ENCODE peak calls at places on chromosomes 6 and 20, in four cellular contexts. G, S, T and D are unnamed samples.

GRCh38 chr6:56065408-56065807 is 182.0 kb downstream of the COL21A1 start:
- DNase-seq in S (no peak), T (no peak), G (no peak), D (no peak)

GRCh38 chr20:47502271-47502730 is 614 bp downstream of the NCOA3 start:
- DNase-seq in G (no peak), T (no peak), S (peak), D (peak)

GRCh38 chr6:158797331-158798202 is 21.6 kb downstream of the EZR start:
- DNase-seq in S (no peak), T (no peak), G (peak), D (peak)

GRCh38 chr6:14476793-14477531 is 359.4 kb downstream of the CD83 start:
- DNase-seq in G (peak), S (no peak), T (peak), D (peak)

GRCh38 chr6:44917430-44917829 is 410.7 kb upstream of the RUNX2 start:
- DNase-seq in T (no peak), G (no peak), S (peak), D (no peak)

GRCh38 chr6:163113358-163113962 is 301.1 kb upstream of the QKI start:
- DNase-seq in T (no peak), S (no peak), G (no peak), D (no peak)

GRCh38 chr6:136158971-136159370 is 91.1 kb downstream of the MTFR2 start:
- DNase-seq in T (no peak), G (no peak), S (no peak), D (no peak)

GRCh38 chr20:34579191-34579661 is 20.7 kb downstream of the MAP1LC3A start:
- DNase-seq in G (peak), S (peak), T (peak), D (peak)

GRCh38 chr20:59993736-59994484 is 35.7 kb downstream of the CDH26 start:
- DNase-seq in T (no peak), G (no peak), S (no peak), D (no peak)

GRCh38 chr6:46989384-46989783 is 52.7 kb downstream of the ADGRF1 start:
- DNase-seq in S (no peak), T (no peak), G (no peak), D (no peak)

GRCh38 chr20:31403886-31404285 is 2.1 kb downstream of the DEFB121 start:
- DNase-seq in G (no peak), S (no peak), T (no peak), D (no peak)

GRCh38 chr6:37615564-37616340 is 81.9 kb downstream of the MDGA1 start:
- DNase-seq in T (no peak), S (peak), G (no peak), D (peak)

GRCh38 chr20:51767867-51768758 is at the start of gene ATP9A:
- DNase-seq in T (no peak), S (peak), G (peak), D (peak)

GRCh38 chr6:143394351-143394750 is 56.1 kb downstream of the ADAT2 start:
- DNase-seq in G (peak), S (no peak), T (no peak), D (peak)

GRCh38 chr6:42783177-42783875 is 1.5 kb downstream of the BICRAL start:
- DNase-seq in T (peak), S (peak), G (peak), D (peak)

GRCh38 chr20:53984781-53985518 is 85.4 kb downstream of the BCAS1 start:
- DNase-seq in S (no peak), G (no peak), T (no peak), D (peak)

GRCh38 chr6:41940759-41941279 is 789 bp downstream of the CCND3 start:
- DNase-seq in T (peak), G (peak), S (peak), D (peak)

GRCh38 chr20:44597930-44598329 is 15.6 kb downstream of the PKIG start:
- DNase-seq in T (no peak), G (peak), S (no peak), D (no peak)

GRCh38 chr6:127459231-127459641 is at the start of gene KIAA0408:
- DNase-seq in G (peak), S (peak), T (no peak), D (peak)

GRCh38 chr6:22045261-22045912 is 251.4 kb downstream of the PRL start:
- DNase-seq in G (no peak), S (no peak), T (no peak), D (no peak)

GRCh38 chr6:51855310-51856082 is 231.9 kb downstream of the PKHD1 start:
- DNase-seq in T (no peak), G (no peak), S (peak), D (peak)

GRCh38 chr6:159898519-159898918 is 7.7 kb downstream of the MAS1 start:
- DNase-seq in S (no peak), G (no peak), T (no peak), D (no peak)

GRCh38 chr6:109877028-109877726 is 100.9 kb upstream of the GPR6 start:
- DNase-seq in T (no peak), G (no peak), S (no peak), D (no peak)

GRCh38 chr6:18277181-18278006 is 13.1 kb upstream of the DEK start:
- DNase-seq in G (peak), T (no peak), S (no peak), D (peak)

GRCh38 chr6:55511124-55511820 is 67.7 kb downstream of the HMGCLL1 start:
- DNase-seq in S (no peak), G (no peak), T (no peak), D (no peak)